ENCODE peak calls at places on chromosomes 1 and 21, in eight cellular contexts. W is NB4, F is uterus, D is GM12891, Y is A549, L is ovary, G is heart left ventricle, V is transverse colon. E is an unnamed sample.

GRCh38 chr1:23627065-23627464 is 64.5 kb upstream of the RPL11 start:
- DNase-seq in G (no peak), L (no peak), D (no peak), F (no peak), W (no peak), Y (no peak), V (peak), E (no peak)

GRCh38 chr1:31571340-31572295 is 4.7 kb upstream of the TINAGL1 start:
- DNase-seq in L (no peak), W (peak), V (no peak), D (no peak), G (no peak), Y (no peak), F (no peak), E (no peak)

GRCh38 chr1:86515597-86515996 is 31.3 kb upstream of the CLCA4 start:
- DNase-seq in W (peak), V (peak), G (no peak), F (no peak), D (no peak), Y (peak), L (no peak), E (no peak)

GRCh38 chr1:119132179-119132578 is 8.3 kb downstream of the WARS2 start:
- DNase-seq in V (no peak), F (no peak), L (no peak), W (peak), Y (no peak), G (no peak), D (no peak), E (no peak)

GRCh38 chr1:201016211-201016651 is 7.3 kb downstream of the KIF21B start:
- DNase-seq in V (peak), Y (no peak), G (peak), D (no peak), W (peak), L (peak), F (no peak), E (no peak)

GRCh38 chr1:18328803-18329202 is 151.9 kb upstream of the KLHDC7A start:
- DNase-seq in L (no peak), G (no peak), D (no peak), W (no peak), V (no peak), Y (no peak), F (no peak), E (no peak)

GRCh38 chr1:171801395-171801990 is 20.0 kb downstream of the METTL13 start:
- DNase-seq in D (no peak), V (no peak), F (no peak), W (peak), L (no peak), G (no peak), Y (peak), E (no peak)

GRCh38 chr1:184096005-184096404 is 44.5 kb downstream of the TSEN15 start:
- DNase-seq in V (no peak), Y (no peak), D (no peak), L (no peak), G (no peak), W (no peak), F (no peak), E (no peak)

GRCh38 chr21:29639366-29640232 is 300.2 kb downstream of the GRIK1 start:
- DNase-seq in Y (no peak), W (no peak), D (no peak), F (no peak), G (no peak), V (no peak), L (no peak), E (no peak)

GRCh38 chr1:107965112-107965991 is at the start of gene VAV3:
- DNase-seq in V (peak), F (peak), Y (peak), G (peak), D (peak), L (no peak), W (peak), E (peak)

GRCh38 chr1:151287767-151288500 is 5.8 kb downstream of the ZNF687 start:
- DNase-seq in W (no peak), G (no peak), Y (no peak), D (no peak), V (no peak), L (no peak), F (no peak), E (no peak)

GRCh38 chr1:183932412-183932811 is 105.1 kb downstream of the COLGALT2 start:
- DNase-seq in G (peak), W (no peak), D (no peak), F (peak), Y (no peak), V (peak), L (peak), E (no peak)

GRCh38 chr1:230693221-230693620 is 20.7 kb downstream of the AGT start:
- DNase-seq in Y (no peak), F (no peak), V (no peak), G (no peak), L (no peak), W (no peak), D (no peak), E (no peak)

GRCh38 chr1:204829133-204829532 is 41.5 kb upstream of the NFASC start:
- DNase-seq in F (no peak), G (no peak), Y (no peak), L (no peak), D (no peak), W (no peak), V (no peak), E (no peak)

GRCh38 chr1:101820080-101820479 is 176.6 kb downstream of the OLFM3 start:
- DNase-seq in G (no peak), L (no peak), Y (peak), D (no peak), V (no peak), F (no peak), W (peak), E (no peak)

GRCh38 chr1:203527013-203527412 is 33.1 kb downstream of the OPTC start:
- DNase-seq in G (no peak), W (no peak), V (no peak), F (no peak), Y (no peak), D (no peak), L (no peak), E (no peak)

GRCh38 chr1:154860154-154860870 is 9.8 kb downstream of the KCNN3 start:
- DNase-seq in V (peak), W (peak), G (no peak), F (no peak), L (no peak), D (peak), Y (no peak), E (peak)

GRCh38 chr1:73674945-73675561 is 522.9 kb downstream of the LRRIQ3 start:
- DNase-seq in W (peak), L (no peak), D (no peak), F (no peak), Y (peak), V (no peak), G (no peak), E (no peak)

GRCh38 chr1:236914375-236914774 is 89.9 kb downstream of the MT1HL1 start:
- DNase-seq in L (no peak), G (no peak), F (no peak), D (no peak), V (no peak), W (no peak), Y (no peak), E (no peak)

GRCh38 chr1:178634445-178634844 is 90.6 kb upstream of the RALGPS2 start:
- DNase-seq in Y (no peak), F (no peak), G (peak), D (no peak), W (no peak), L (no peak), V (no peak), E (no peak)

GRCh38 chr21:44845418-44846200 is 27.7 kb upstream of the SUMO3 start:
- DNase-seq in V (peak), W (peak), L (no peak), G (peak), Y (peak), F (peak), D (peak), E (no peak)

GRCh38 chr1:18110968-18111367 is 3.4 kb downstream of the IGSF21 start:
- DNase-seq in L (no peak), D (no peak), F (no peak), V (peak), W (no peak), G (peak), Y (no peak), E (no peak)

GRCh38 chr21:38352536-38353219 is 95.9 kb downstream of the KCNJ15 start:
- DNase-seq in Y (peak), L (no peak), F (peak), W (peak), V (peak), G (no peak), D (peak), E (no peak)

GRCh38 chr1:20123696-20124450 is 4.5 kb upstream of the PLA2G2D start:
- DNase-seq in Y (no peak), V (no peak), F (no peak), W (peak), L (no peak), G (no peak), D (no peak), E (no peak)

GRCh38 chr1:27519341-27520258 is 29.6 kb upstream of the WASF2 start:
- DNase-seq in F (no peak), G (peak), V (peak), L (no peak), W (no peak), D (no peak), Y (no peak), E (no peak)

GRCh38 chr21:42174173-42174572 is 44.8 kb upstream of the ABCG1 start:
- DNase-seq in F (no peak), Y (peak), D (no peak), W (no peak), G (peak), L (no peak), V (no peak), E (no peak)

GRCh38 chr1:68196676-68197075 is 35.6 kb downstream of the WLS start:
- DNase-seq in D (no peak), W (no peak), L (no peak), Y (no peak), V (no peak), F (no peak), G (no peak), E (no peak)

GRCh38 chr1:23611601-23612327 is 52.5 kb upstream of the ID3 start:
- DNase-seq in F (no peak), W (no peak), V (no peak), L (no peak), G (no peak), D (no peak), Y (no peak), E (no peak)

GRCh38 chr1:20308569-20308968 is 17.9 kb downstream of the VWA5B1 start:
- DNase-seq in F (no peak), G (peak), L (no peak), V (no peak), D (no peak), W (no peak), Y (no peak), E (no peak)

GRCh38 chr1:85605519-85606413 is 25.2 kb downstream of the CCN1 start:
- DNase-seq in L (no peak), D (no peak), V (no peak), F (no peak), W (no peak), Y (peak), G (no peak), E (no peak)

GRCh38 chr1:119159096-119159495 is 18.6 kb upstream of the WARS2 start:
- DNase-seq in V (no peak), D (no peak), F (no peak), W (no peak), L (no peak), Y (no peak), G (no peak), E (no peak)

GRCh38 chr1:228102791-228103620 is at the start of gene C1orf35:
- DNase-seq in W (peak), Y (peak), F (peak), D (peak), V (peak), L (peak), G (peak), E (peak)

GRCh38 chr1:51973587-51974474 is 16.7 kb downstream of the RAB3B start:
- DNase-seq in L (no peak), F (no peak), Y (no peak), W (no peak), G (no peak), D (no peak), V (no peak), E (no peak)

GRCh38 chr1:65254320-65255087 is 54.8 kb upstream of the DNAJC6 start:
- DNase-seq in V (peak), Y (peak), W (peak), D (peak), G (peak), F (peak), L (peak), E (peak)

GRCh38 chr1:156114101-156114918 is at the start of gene LMNA:
- DNase-seq in D (peak), F (peak), G (peak), W (peak), Y (peak), V (peak), L (peak), E (peak)
- TF ChIP-seq POLR2A in D (peak), F (peak), G (peak), W (peak), Y (peak), V (peak), L (peak), E (peak)

GRCh38 chr1:81702903-81703302 is 97.8 kb upstream of the ADGRL2 start:
- DNase-seq in D (no peak), V (no peak), L (no peak), F (no peak), Y (peak), W (no peak), G (no peak), E (no peak)
- TF ChIP-seq POLR2A in D (no peak), V (no peak), L (no peak), F (no peak), Y (no peak), W (no peak), G (no peak), E (no peak)

GRCh38 chr1:40391688-40392145 is 18.2 kb downstream of the SMAP2 start:
- DNase-seq in W (no peak), D (no peak), Y (no peak), L (no peak), F (no peak), G (no peak), V (peak), E (no peak)

GRCh38 chr1:40390857-40391256 is 17.3 kb downstream of the SMAP2 start:
- DNase-seq in F (no peak), G (no peak), L (no peak), D (no peak), W (no peak), V (no peak), Y (no peak), E (no peak)

GRCh38 chr1:40389871-40390560 is 16.5 kb downstream of the SMAP2 start:
- DNase-seq in V (peak), F (peak), W (no peak), Y (peak), L (no peak), D (no peak), G (no peak), E (no peak)

GRCh38 chr1:40386796-40387195 is 13.3 kb downstream of the SMAP2 start:
- DNase-seq in Y (no peak), D (no peak), L (no peak), V (no peak), F (no peak), G (no peak), W (no peak), E (no peak)

GRCh38 chr1:40389234-40389815 is 15.8 kb downstream of the SMAP2 start:
- DNase-seq in W (no peak), L (no peak), D (no peak), V (no peak), G (no peak), Y (no peak), F (no peak), E (no peak)
- TF ChIP-seq POLR2A in W (no peak), L (no peak), D (peak), V (no peak), G (no peak), Y (no peak), F (no peak), E (no peak)

GRCh38 chr1:40519517-40519916 is 10.9 kb downstream of the EXO5 start:
- DNase-seq in F (no peak), Y (no peak), D (no peak), V (no peak), W (peak), G (no peak), L (no peak), E (no peak)
- TF ChIP-seq POLR2A in F (no peak), Y (no peak), D (no peak), V (no peak), W (no peak), G (no peak), L (no peak), E (no peak)

GRCh38 chr1:1129309-1129708 is 13.4 kb upstream of the C1orf159 start:
- DNase-seq in Y (no peak), W (no peak), F (no peak), D (no peak), G (no peak), V (no peak), L (no peak), E (no peak)

GRCh38 chr1:1124786-1125642 is 9.1 kb upstream of the C1orf159 start:
- DNase-seq in V (peak), F (no peak), D (no peak), G (no peak), L (no peak), Y (no peak), W (no peak), E (no peak)

GRCh38 chr1:1127551-1128451 is 11.9 kb upstream of the C1orf159 start:
- DNase-seq in D (no peak), F (no peak), G (peak), W (no peak), V (peak), L (no peak), Y (no peak), E (no peak)

GRCh38 chr1:1125945-1126344 is 10.1 kb upstream of the C1orf159 start:
- DNase-seq in W (no peak), V (peak), G (no peak), L (no peak), F (no peak), D (no peak), Y (no peak), E (no peak)

GRCh38 chr1:1128454-1129139 is 12.7 kb upstream of the C1orf159 start:
- DNase-seq in D (no peak), V (peak), G (peak), L (no peak), W (no peak), Y (no peak), F (no peak), E (no peak)
- TF ChIP-seq POLR2A in D (no peak), V (peak), G (no peak), L (no peak), W (no peak), Y (no peak), F (no peak), E (no peak)

GRCh38 chr1:223704921-223705878 is 7.1 kb upstream of the CAPN2 start:
- DNase-seq in L (peak), F (no peak), Y (peak), W (peak), D (no peak), V (no peak), G (no peak), E (no peak)

GRCh38 chr1:223702735-223703667 is 9.3 kb upstream of the CAPN2 start:
- DNase-seq in V (no peak), D (no peak), F (no peak), L (no peak), G (no peak), W (no peak), Y (peak), E (no peak)

GRCh38 chr1:223700388-223700918 is 11.9 kb upstream of the CAPN2 start:
- DNase-seq in W (no peak), Y (peak), V (no peak), G (no peak), F (no peak), D (no peak), L (no peak), E (no peak)

GRCh38 chr1:223703668-223704013 is 8.7 kb upstream of the CAPN2 start:
- DNase-seq in W (no peak), D (no peak), F (no peak), G (no peak), V (no peak), L (no peak), Y (no peak), E (no peak)

DNA sequence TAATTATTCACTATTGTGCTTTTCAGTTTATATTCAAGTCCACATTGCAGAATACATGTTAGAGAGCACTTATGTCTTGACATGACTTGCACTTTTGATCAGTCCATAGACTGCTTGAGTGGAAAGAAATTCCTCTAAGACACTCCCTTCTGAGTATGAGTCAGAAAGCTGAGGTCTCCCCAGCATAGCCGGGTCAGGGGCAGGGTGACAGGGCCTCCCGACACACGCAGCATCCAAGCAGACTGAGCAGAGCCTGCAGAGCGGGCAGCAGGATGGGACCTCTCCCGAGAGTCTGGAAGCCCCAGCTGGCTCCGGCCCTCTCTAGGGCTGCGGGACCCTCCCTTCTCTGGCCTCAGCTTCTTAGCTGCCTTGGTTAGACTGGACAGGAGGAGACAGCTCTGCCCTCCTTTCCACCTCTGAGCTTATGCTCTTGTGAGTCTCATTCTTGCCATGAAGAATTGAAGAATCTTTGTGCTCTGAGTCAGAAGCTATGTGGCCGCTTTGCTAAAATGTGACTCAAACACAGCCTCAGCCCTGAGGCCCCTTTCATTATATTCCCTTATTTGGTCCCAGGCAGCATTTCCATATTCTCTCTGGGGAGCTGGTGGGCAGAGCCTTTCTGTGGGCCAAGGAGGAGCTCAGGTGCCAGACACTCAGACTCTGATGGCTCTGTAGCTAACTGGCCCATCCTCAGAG is 11.2 kb upstream of the CAPN2 start:
- DNase-seq in V (no peak), F (peak), Y (peak), W (peak), L (peak), G (no peak), D (no peak), E (no peak)
- TF ChIP-seq POLR2A in V (no peak), F (no peak), Y (peak), W (no peak), L (no peak), G (no peak), D (no peak), E (peak)